ENCODE peak calls at places on chromosome 11, in four cellular contexts. A is NCI-H1930, B is substantia nigra, M is mesendoderm. T is an unnamed sample.

GRCh38 chr11:81420668-81421550 is 1312.8 kb downstream of the FAM181B start:
- DNase-seq in B (no peak), M (peak), A (no peak), T (no peak)

GRCh38 chr11:75311858-75312288 is 39.6 kb downstream of the ARRB1 start:
- DNase-seq in M (peak), B (peak), A (no peak), T (no peak)

GRCh38 chr11:1837171-1838076 is 1.4 kb upstream of the TNNI2 start:
- DNase-seq in A (peak), B (peak), M (peak), T (no peak)

GRCh38 chr11:61923166-61924015 is 6.0 kb upstream of the RAB3IL1 start:
- DNase-seq in B (no peak), A (no peak), M (peak), T (peak)

GRCh38 chr11:92246637-92247036 is 22.0 kb downstream of the FAT3 start:
- DNase-seq in M (no peak), B (no peak), A (no peak), T (no peak)

GRCh38 chr11:18393581-18394299 is 623 bp upstream of the LDHA start:
- DNase-seq in A (peak), M (no peak), B (no peak), T (no peak)

GRCh38 chr11:117058761-117059233 is 39.4 kb downstream of the SIK3 start:
- DNase-seq in M (peak), B (peak), A (no peak), T (peak)

GRCh38 chr11:17921620-17922473 is 91.0 kb downstream of the SERGEF start:
- DNase-seq in M (no peak), B (no peak), A (no peak), T (peak)

GRCh38 chr11:102364991-102365390 is 18.0 kb downstream of the BIRC2 start:
- DNase-seq in M (no peak), B (no peak), A (no peak), T (no peak)

GRCh38 chr11:69985331-69985653 is 92.8 kb upstream of the ANO1 start:
- DNase-seq in M (no peak), B (no peak), A (no peak), T (no peak)

GRCh38 chr11:720642-721346 is 14.8 kb downstream of the EPS8L2 start:
- DNase-seq in A (no peak), B (no peak), M (peak), T (no peak)

GRCh38 chr11:126328001-126328390 is 24.1 kb downstream of the DCPS start:
- DNase-seq in M (no peak), B (no peak), A (no peak), T (no peak)

GRCh38 chr11:42524534-42525227 is 787.1 kb upstream of the API5 start:
- DNase-seq in A (peak), M (peak), B (peak), T (peak)

GRCh38 chr11:76248210-76248609 is 41.9 kb upstream of the WNT11 start:
- DNase-seq in B (no peak), A (no peak), M (peak), T (no peak)

GRCh38 chr11:58027341-58027740 is 3.4 kb upstream of the OR6Q1 start:
- DNase-seq in M (no peak), A (no peak), B (no peak), T (no peak)

GRCh38 chr11:65432133-65432650 is 9.6 kb downstream of the NEAT1 start:
- DNase-seq in M (no peak), A (no peak), B (no peak), T (no peak)

GRCh38 chr11:36945384-36945783 is 347.3 kb upstream of the RAG2 start:
- DNase-seq in M (peak), A (no peak), B (no peak), T (no peak)